ENCODE peak calls at places on chromosomes 12 and 14, in ten cellular contexts. P is adrenal gland, C is MM.1S, S is fibroblast of lung, G is aorta, X is IMR-90, I is esophagus squamous epithelium, K is left lung, F is uterus, O is stomach. A is an unnamed sample.
A peak's percentile ranks its signal among the peaks of the same experiment; 100 is the strongest.

GRCh38 chr12:112841891-112842290 is 50.3 kb downstream of the RPH3A start:
- DNase-seq in P (no peak), C (no peak), S (peak; percentile 32), G (no peak), X (no peak), I (no peak), K (no peak), F (no peak), O (no peak), A (no peak)

GRCh38 chr14:92578511-92578910 is 64.9 kb downstream of the RIN3 start:
- DNase-seq in P (no peak), C (no peak), S (peak; percentile 72), G (peak; percentile 79), X (peak; percentile 72), I (no peak), K (no peak), F (no peak), O (no peak), A (peak; percentile 80)

GRCh38 chr14:86865934-86866333 is 1127.0 kb downstream of the GALC start:
- DNase-seq in P (no peak), C (no peak), S (no peak), G (no peak), X (no peak), I (no peak), K (no peak), F (no peak), O (no peak), A (no peak)

GRCh38 chr12:10939163-10939562 is at the start of gene TAS2R14:
- DNase-seq in P (no peak), C (no peak), S (no peak), G (no peak), X (no peak), I (no peak), K (no peak), F (no peak), O (no peak), A (no peak)

GRCh38 chr12:76010732-76011458 is 20.7 kb downstream of the PHLDA1 start:
- DNase-seq in P (no peak), C (no peak), S (peak; percentile 39), G (no peak), X (peak; percentile 35), I (no peak), K (no peak), F (no peak), O (no peak), A (no peak)

GRCh38 chr14:35333797-35334743 is 41.9 kb downstream of the PSMA6 start:
- DNase-seq in P (no peak), C (no peak), S (no peak), G (no peak), X (no peak), I (no peak), K (no peak), F (no peak), O (no peak), A (peak; percentile 13)

GRCh38 chr12:57692500-57692899 is 1.4 kb upstream of the OS9 start:
- DNase-seq in P (no peak), C (no peak), S (no peak), G (no peak), X (no peak), I (no peak), K (no peak), F (no peak), O (no peak), A (no peak)

GRCh38 chr14:66281036-66281776 is 205.0 kb upstream of the CCDC196 start:
- DNase-seq in P (peak; percentile 47), C (no peak), S (no peak), G (peak; percentile 46), X (no peak), I (no peak), K (no peak), F (peak; percentile 81), O (no peak), A (no peak)

GRCh38 chr12:90166671-90167070 is 458.0 kb upstream of the ATP2B1 start:
- DNase-seq in P (no peak), C (no peak), S (no peak), G (no peak), X (no peak), I (no peak), K (no peak), F (no peak), O (no peak), A (no peak)

GRCh38 chr14:95183532-95184412 is 26.4 kb upstream of the DICER1 start:
- DNase-seq in P (no peak), C (no peak), S (peak; percentile 14), G (no peak), X (no peak), I (no peak), K (no peak), F (no peak), O (no peak), A (no peak)

GRCh38 chr14:101929096-101929495 is 35.3 kb upstream of the DYNC1H1 start:
- DNase-seq in P (no peak), C (no peak), S (no peak), G (peak; percentile 20), X (no peak), I (no peak), K (no peak), F (no peak), O (no peak), A (no peak)

GRCh38 chr12:15788266-15789214 is 648 bp downstream of the EPS8 start:
- DNase-seq in P (peak; percentile 30), C (peak; percentile 49), S (peak; percentile 61), G (peak; percentile 66), X (peak; percentile 45), I (no peak), K (peak; percentile 44), F (peak; percentile 37), O (peak; percentile 60), A (peak; percentile 64)

GRCh38 chr14:21036746-21037145 is 2.1 kb upstream of the RNASE13 start:
- DNase-seq in P (no peak), C (no peak), S (no peak), G (no peak), X (no peak), I (no peak), K (no peak), F (no peak), O (no peak), A (no peak)

GRCh38 chr14:65159281-65160062 is 57.2 kb upstream of the MAX start:
- DNase-seq in P (no peak), C (no peak), S (no peak), G (no peak), X (no peak), I (no peak), K (no peak), F (no peak), O (no peak), A (no peak)

GRCh38 chr14:101359221-101360044 is 201.9 kb upstream of the DIO3 start:
- DNase-seq in P (peak; percentile 17), C (no peak), S (peak; percentile 22), G (peak; percentile 61), X (no peak), I (no peak), K (no peak), F (peak; percentile 86), O (no peak), A (peak; percentile 26)

GRCh38 chr12:52906049-52906645 is 1.3 kb upstream of the KRT8 start:
- DNase-seq in P (no peak), C (no peak), S (no peak), G (no peak), X (no peak), I (no peak), K (no peak), F (no peak), O (no peak), A (no peak)
- H3K4me3 ChIP-seq in P (no peak overlapping the region), C (no peak overlapping the region), S (no peak overlapping the region), G (no peak overlapping the region), X (no peak overlapping the region), I (no peak overlapping the region), K (no peak overlapping the region), F (no peak overlapping the region), O (no peak overlapping the region), A (no peak overlapping the region)

DNA sequence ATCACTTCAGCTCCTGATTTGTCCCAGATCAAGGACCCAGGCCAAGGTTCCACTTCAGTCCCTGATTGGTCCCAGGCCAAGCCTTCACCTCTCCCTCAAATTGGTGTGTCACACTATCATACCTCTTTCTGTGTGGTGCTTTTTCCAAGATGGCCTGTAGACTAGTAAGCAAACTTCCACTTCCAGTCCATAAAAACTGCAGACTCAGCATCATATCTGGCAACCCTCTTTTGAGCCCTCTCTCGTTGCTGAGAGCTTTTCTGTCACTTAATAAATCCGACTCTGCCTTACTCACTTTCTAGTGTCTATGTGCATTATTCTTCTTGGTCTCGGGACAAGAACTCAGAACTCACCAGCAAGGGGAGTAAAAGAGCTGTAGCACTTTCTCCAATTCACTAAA is 1395.1 kb downstream of the LRFN5 start:
- DNase-seq in P (no peak), C (no peak), S (no peak), G (no peak), X (no peak), I (no peak), K (no peak), F (no peak), O (no peak), A (no peak)
- H3K9me3 ChIP-seq in P (no peaks in the 10 kb centered on the region), C (no peaks in the 10 kb centered on the region), S (no peaks in the 10 kb centered on the region), G (peaks cover 6% of the 10 kb centered on the region), X (peaks cover 15% of the 10 kb centered on the region), I (peaks cover 42% of the 10 kb centered on the region), K (peaks cover 59% of the 10 kb centered on the region), F (peaks cover 3% of the 10 kb centered on the region), O (peaks cover 40% of the 10 kb centered on the region), A (peaks cover 6% of the 10 kb centered on the region)

GRCh38 chr14:89314274-89314673 is 102.8 kb downstream of the FOXN3 start:
- DNase-seq in P (no peak), C (no peak), S (no peak), G (no peak), X (no peak), I (no peak), K (no peak), F (no peak), O (no peak), A (no peak)
- H3K36me3 ChIP-seq in P (no peaks in the 10 kb centered on the region), C (no peaks in the 10 kb centered on the region), S (no peaks in the 10 kb centered on the region), G (no peaks in the 10 kb centered on the region), X (peaks cover 3% of the 10 kb centered on the region), I (no peaks in the 10 kb centered on the region), K (no peaks in the 10 kb centered on the region), F (no peaks in the 10 kb centered on the region), O (peaks cover 10% of the 10 kb centered on the region), A (no peaks in the 10 kb centered on the region)

DNA sequence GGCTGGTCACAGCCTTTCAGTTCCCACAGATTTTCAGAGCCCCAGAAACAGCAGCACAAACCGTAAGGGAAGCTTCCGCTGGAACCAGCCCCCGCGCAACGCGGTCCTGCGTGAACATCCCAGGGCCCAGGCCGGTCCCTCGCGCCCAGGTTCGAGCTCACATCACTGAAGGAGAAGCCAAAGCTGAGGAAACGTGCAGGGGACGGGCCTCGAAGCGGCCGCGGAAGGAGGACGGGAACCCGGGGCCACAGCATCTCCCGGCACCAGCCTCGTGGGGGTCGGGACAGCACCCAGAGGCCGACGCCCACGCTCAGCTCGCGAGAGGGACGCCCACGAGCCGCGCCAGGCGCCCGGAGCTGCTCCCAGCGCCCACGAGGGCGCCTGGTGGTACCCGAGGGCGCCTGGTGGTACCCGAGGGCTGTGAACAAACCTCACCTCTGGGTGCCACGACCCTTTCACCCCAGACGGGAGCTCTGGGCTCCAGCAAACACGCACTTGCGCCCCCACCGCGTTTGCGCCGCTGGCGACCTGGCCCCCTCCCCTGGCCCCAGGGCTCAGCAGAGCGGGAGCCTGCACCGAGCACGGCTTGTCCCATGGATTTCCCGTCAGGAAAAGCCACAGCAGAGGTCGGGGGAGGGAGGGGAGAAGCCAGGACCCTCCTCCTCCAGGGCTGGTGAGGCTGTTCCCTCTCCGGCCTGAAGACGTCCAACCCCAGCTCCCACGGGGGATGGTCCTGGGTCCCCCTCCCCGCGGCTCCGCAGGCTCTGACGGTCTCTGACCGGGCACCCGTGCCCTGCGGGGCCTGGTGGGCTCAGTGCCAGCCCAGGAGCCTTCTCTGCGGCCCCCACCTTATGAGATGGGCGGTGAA is 6.9 kb downstream of the LRCOL1 start:
- DNase-seq in P (no peak), C (no peak), S (no peak), G (peak; percentile 32), X (no peak), I (no peak), K (no peak), F (no peak), O (no peak), A (no peak)
- H3K4me3 ChIP-seq in P (no peak overlapping the region), C (no peak overlapping the region), S (no peak overlapping the region), G (no peak overlapping the region), X (no peak overlapping the region), I (peak overlapping the region; percentile 42), K (no peak overlapping the region), F (peak overlapping the region; percentile 10), O (peak overlapping the region; percentile 18), A (no peak overlapping the region)

A was measured in MG63.